ENCODE peak calls at places on chromosomes 7 and 10, in five cellular contexts. Y is HFFc6; U is stimulated activated CD4-positive, alpha-beta T cell treated with anti-CD3 and anti-CD28 coated beads, TNF-alpha, amount 100 ng/mL, for 1 hour; M is activated T-cell treated with anti-CD3 and anti-CD28 coated beads, Interleukin-2, amount 50 U/mL, for 1 hour; T is colonic mucosa. B is an unnamed sample.

GRCh38 chr10:104580774-104581675 is 60.1 kb upstream of the SORCS3 start:
- DNase-seq in U (peak), Y (peak), M (peak), T (peak), B (peak)

GRCh38 chr10:102669206-102670064 is 25.2 kb downstream of the TRIM8 start:
- DNase-seq in T (no peak), Y (peak), U (no peak), M (peak), B (no peak)

GRCh38 chr10:18684953-18685352 is 25.7 kb downstream of the ARL5B start:
- DNase-seq in M (no peak), T (no peak), U (no peak), Y (no peak), B (no peak)

GRCh38 chr7:84705701-84706100 is 481.2 kb downstream of the SEMA3D start:
- DNase-seq in Y (no peak), U (no peak), T (no peak), M (no peak), B (no peak)

GRCh38 chr7:105776068-105776790 is 100.2 kb downstream of the ATXN7L1 start:
- DNase-seq in Y (peak), T (peak), U (no peak), M (no peak), B (no peak)

GRCh38 chr10:71299071-71299759 is 19.8 kb upstream of the SLC29A3 start:
- DNase-seq in U (no peak), M (no peak), T (no peak), Y (no peak), B (no peak)

GRCh38 chr7:85133560-85133959 is 53.3 kb downstream of the SEMA3D start:
- DNase-seq in U (no peak), T (no peak), Y (no peak), M (no peak), B (no peak)

GRCh38 chr10:35707642-35708425 is 65.7 kb upstream of the FZD8 start:
- DNase-seq in Y (no peak), U (no peak), T (no peak), M (no peak), B (no peak)

GRCh38 chr7:91826377-91826776 is 54.1 kb downstream of the MTERF1 start:
- DNase-seq in Y (peak), M (no peak), U (no peak), T (no peak), B (no peak)

B was measured in GM12865.